ENCODE peak calls at places on chromosome 2, in seven cellular contexts. Z is activated effector memory CD4-positive, alpha-beta T cell treated with Interleukin-2 at 50 U/mL for 16 hours; C is CD4-positive, alpha-beta T cell; B is pancreas; L is NAMALWA; O is stimulated activated CD4-positive, alpha-beta T cell treated with anti-CD3 and anti-CD28 coated beads, Interleukin-1b, Interleukin-23, amount 100 ng/mL, for 24 hours; P is NCI-H1105. V is an unnamed sample.

GRCh38 chr2:129911363-129912065 is 68.0 kb upstream of the RAB6C start:
- DNase-seq in Z (no peak), C (no peak), B (peak), L (no peak), O (no peak), P (no peak), V (no peak)

GRCh38 chr2:121202541-121203310 is 82.3 kb downstream of the TFCP2L1 start:
- DNase-seq in Z (no peak), C (no peak), B (peak), L (no peak), O (no peak), P (no peak), V (no peak)

GRCh38 chr2:79887747-79888374 is 375.0 kb downstream of the CTNNA2 start:
- DNase-seq in Z (no peak), C (no peak), B (no peak), L (peak), O (no peak), P (peak), V (peak)

GRCh38 chr2:128641421-128642095 is 322.9 kb upstream of the HS6ST1 start:
- DNase-seq in Z (no peak), C (no peak), B (peak), L (no peak), O (no peak), P (no peak), V (no peak)

GRCh38 chr2:99545066-99545465 is 55.2 kb upstream of the REV1 start:
- DNase-seq in Z (no peak), C (no peak), B (no peak), L (no peak), O (no peak), P (no peak), V (peak)

GRCh38 chr2:5617796-5618195 is 74.4 kb upstream of the SOX11 start:
- DNase-seq in Z (no peak), C (no peak), B (no peak), L (no peak), O (no peak), P (no peak), V (no peak)

GRCh38 chr2:169189123-169189522 is 119.8 kb downstream of the DHRS9 start:
- DNase-seq in Z (no peak), C (no peak), B (no peak), L (no peak), O (no peak), P (no peak), V (no peak)

GRCh38 chr2:71683070-71683469 is 229.7 kb downstream of the DYSF start:
- DNase-seq in Z (no peak), C (no peak), B (peak), L (no peak), O (no peak), P (no peak), V (no peak)

GRCh38 chr2:27705851-27706622 is 42.3 kb downstream of the SLC4A1AP start:
- DNase-seq in Z (no peak), C (no peak), B (no peak), L (no peak), O (no peak), P (no peak), V (peak)

GRCh38 chr2:61762292-61762691 is 91.6 kb downstream of the FAM161A start:
- DNase-seq in Z (no peak), C (no peak), B (no peak), L (no peak), O (no peak), P (no peak), V (no peak)

GRCh38 chr2:182522428-182522896 is 95.6 kb upstream of the PDE1A start:
- DNase-seq in Z (no peak), C (no peak), B (no peak), L (peak), O (no peak), P (no peak), V (no peak)

GRCh38 chr2:32977228-32977758 is 30.5 kb downstream of the LTBP1 start:
- DNase-seq in Z (no peak), C (no peak), B (peak), L (no peak), O (no peak), P (no peak), V (no peak)

GRCh38 chr2:68813596-68813995 is 57.6 kb downstream of the BMP10 start:
- DNase-seq in Z (no peak), C (no peak), B (no peak), L (no peak), O (no peak), P (no peak), V (no peak)

GRCh38 chr2:20626698-20627471 is 24.0 kb downstream of the HS1BP3 start:
- DNase-seq in Z (no peak), C (no peak), B (peak), L (no peak), O (no peak), P (no peak), V (no peak)

GRCh38 chr2:179410552-179411356 is 146.1 kb upstream of the SESTD1 start:
- DNase-seq in Z (no peak), C (no peak), B (peak), L (peak), O (peak), P (peak), V (peak)

GRCh38 chr2:217433522-217433921 is 569.3 kb downstream of the TNS1 start:
- DNase-seq in Z (no peak), C (no peak), B (no peak), L (no peak), O (no peak), P (no peak), V (no peak)

GRCh38 chr2:162887902-162888301 is 49.3 kb upstream of the KCNH7 start:
- DNase-seq in Z (no peak), C (no peak), B (no peak), L (no peak), O (no peak), P (no peak), V (no peak)

GRCh38 chr2:238513346-238513745 is 86.6 kb downstream of the ASB1 start:
- DNase-seq in Z (no peak), C (no peak), B (peak), L (peak), O (peak), P (no peak), V (peak)

GRCh38 chr2:61275575-61276184 is 113.7 kb downstream of the C2orf74 start:
- DNase-seq in Z (no peak), C (no peak), B (no peak), L (no peak), O (no peak), P (no peak), V (no peak)

GRCh38 chr2:90645-91312 is 44.5 kb upstream of the FAM110C start:
- DNase-seq in Z (no peak), C (no peak), B (no peak), L (no peak), O (no peak), P (no peak), V (no peak)

GRCh38 chr2:42421601-42422252 is 60.7 kb upstream of the COX7A2L start:
- DNase-seq in Z (no peak), C (no peak), B (no peak), L (no peak), O (no peak), P (no peak), V (no peak)

GRCh38 chr2:10709290-10709939 is 12.0 kb upstream of the ATP6V1C2 start:
- DNase-seq in Z (no peak), C (no peak), B (no peak), L (no peak), O (no peak), P (peak), V (no peak)

GRCh38 chr2:183037660-183038340 is 457 bp downstream of the NCKAP1 start:
- DNase-seq in Z (peak), C (peak), B (peak), L (no peak), O (peak), P (no peak), V (peak)

GRCh38 chr2:169961911-169962310 is 134.7 kb downstream of the UBR3 start:
- DNase-seq in Z (no peak), C (no peak), B (no peak), L (no peak), O (no peak), P (no peak), V (peak)

GRCh38 chr2:204220896-204221295 is 284.3 kb downstream of the ICOS start:
- DNase-seq in Z (no peak), C (no peak), B (no peak), L (no peak), O (no peak), P (no peak), V (no peak)

GRCh38 chr2:27756544-27757498 is 14.7 kb upstream of the MRPL33 start:
- DNase-seq in Z (no peak), C (no peak), B (no peak), L (no peak), O (no peak), P (no peak), V (no peak)

GRCh38 chr2:217650716-217651360 is 352.0 kb downstream of the TNS1 start:
- DNase-seq in Z (no peak), C (no peak), B (no peak), L (peak), O (no peak), P (peak), V (peak)

GRCh38 chr2:17813742-17814458 is 2.4 kb upstream of the MSGN1 start:
- DNase-seq in Z (no peak), C (no peak), B (no peak), L (peak), O (no peak), P (no peak), V (peak)

GRCh38 chr2:96906719-96907404 is 37.0 kb upstream of the SEMA4C start:
- DNase-seq in Z (no peak), C (no peak), B (peak), L (no peak), O (no peak), P (no peak), V (peak)

GRCh38 chr2:43898958-43899346 is 60.2 kb downstream of the ABCG8 start:
- DNase-seq in Z (no peak), C (no peak), B (no peak), L (no peak), O (no peak), P (no peak), V (no peak)

GRCh38 chr2:107810734-107811133 is 16.0 kb upstream of the RGPD4 start:
- DNase-seq in Z (no peak), C (no peak), B (no peak), L (no peak), O (no peak), P (no peak), V (no peak)

GRCh38 chr2:3626118-3626816 is 31.4 kb downstream of the COLEC11 start:
- DNase-seq in Z (no peak), C (no peak), B (peak), L (no peak), O (no peak), P (no peak), V (peak)

V was measured in hepatic stellate cell.